ENCODE peak calls at places on chromosomes 5 and 9, in five cellular contexts. X, H, P, F and A are unnamed samples.

GRCh38 chr5:172872997-172873491 is 39.0 kb downstream of the ERGIC1 start:
- DNase-seq in X (peak; percentile 94), H (no peak), P (no peak), F (peak; percentile 70), A (no peak)

GRCh38 chr9:79170643-79171042 is 401.1 kb upstream of the TLE4 start:
- DNase-seq in X (no peak), H (no peak), P (no peak), F (no peak), A (no peak)

GRCh38 chr9:120416816-120417427 is 163.0 kb downstream of the CDK5RAP2 start:
- DNase-seq in X (no peak), H (no peak), P (no peak), F (no peak), A (no peak)

GRCh38 chr9:112541690-112542089 is 55.1 kb downstream of the KIAA1958 start:
- DNase-seq in X (peak; percentile 75), H (no peak), P (no peak), F (peak; percentile 12), A (no peak)

GRCh38 chr5:178465861-178466288 is 124.3 kb downstream of the COL23A1 start:
- DNase-seq in X (no peak), H (no peak), P (no peak), F (no peak), A (no peak)

GRCh38 chr5:28648108-28648507 is 1609.7 kb upstream of the CDH9 start:
- DNase-seq in X (peak; percentile 39), H (peak; percentile 8), P (peak; percentile 12), F (no peak), A (no peak)

GRCh38 chr9:72586388-72587160 is 65.2 kb downstream of the TMC1 start:
- DNase-seq in X (peak; percentile 88), H (no peak), P (no peak), F (no peak), A (peak; percentile 51)

GRCh38 chr5:10384483-10384882 is 31.0 kb downstream of the MARCHF6 start:
- DNase-seq in X (no peak), H (no peak), P (no peak), F (no peak), A (no peak)

GRCh38 chr9:126228111-126228778 is 98.4 kb upstream of the MVB12B start:
- DNase-seq in X (no peak), H (no peak), P (no peak), F (no peak), A (no peak)

GRCh38 chr5:153619706-153620105 is 129.2 kb downstream of the GRIA1 start:
- DNase-seq in X (peak; percentile 54), H (no peak), P (no peak), F (no peak), A (no peak)

GRCh38 chr5:55440188-55440646 is 94.5 kb downstream of the PLPP1 start:
- DNase-seq in X (peak; percentile 32), H (no peak), P (no peak), F (no peak), A (no peak)

GRCh38 chr5:78611161-78611605 is 37.4 kb downstream of the LHFPL2 start:
- DNase-seq in X (no peak), H (peak; percentile 57), P (no peak), F (no peak), A (no peak)

GRCh38 chr9:21002040-21002439 is 29.4 kb downstream of the HACD4 start:
- DNase-seq in X (no peak), H (no peak), P (no peak), F (no peak), A (no peak)

GRCh38 chr5:67053229-67053628 is 143.4 kb downstream of the CD180 start:
- DNase-seq in X (no peak), H (no peak), P (no peak), F (no peak), A (no peak)

GRCh38 chr5:149486726-149487635 is 64.3 kb downstream of the CSNK1A1 start:
- DNase-seq in X (peak; percentile 82), H (no peak), P (no peak), F (no peak), A (no peak)

GRCh38 chr5:107941036-107941435 is 270.3 kb upstream of the EFNA5 start:
- DNase-seq in X (no peak), H (no peak), P (no peak), F (no peak), A (no peak)

GRCh38 chr5:43231977-43232376 is 40.0 kb downstream of the NIM1K start:
- DNase-seq in X (peak; percentile 17), H (peak; percentile 29), P (no peak), F (peak; percentile 11), A (no peak)

GRCh38 chr5:43232943-43233833 is 41.2 kb downstream of the NIM1K start:
- DNase-seq in X (no peak), H (no peak), P (no peak), F (no peak), A (no peak)

GRCh38 chr5:43225649-43226245 is 33.7 kb downstream of the NIM1K start:
- DNase-seq in X (no peak), H (no peak), P (no peak), F (no peak), A (no peak)

DNA sequence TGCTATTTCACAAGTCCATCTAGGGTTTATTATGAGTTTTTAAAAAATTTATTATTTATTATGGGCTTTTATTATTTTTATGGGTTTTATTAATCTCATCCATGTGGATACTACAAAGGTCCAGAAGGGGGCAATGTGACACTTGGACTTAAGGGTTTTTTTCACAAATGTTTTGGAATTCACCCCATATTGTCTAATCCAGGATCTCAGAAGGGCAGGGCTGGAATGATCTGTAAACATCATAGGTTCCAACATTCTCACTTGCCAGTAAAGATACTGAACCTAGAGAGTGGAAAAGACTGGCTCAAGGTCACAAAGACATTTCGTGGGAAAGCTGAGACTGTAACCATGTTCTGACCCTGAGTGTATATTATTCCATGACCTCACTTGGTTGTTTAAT is 35.6 kb downstream of the NIM1K start:
- DNase-seq in X (peak; percentile 87), H (no peak), P (no peak), F (no peak), A (peak; percentile 14)
- TF ChIP-seq CTCF in X (peak; percentile 62), H (peak; percentile 40), P (no peak), F (no peak), A (peak; percentile 43)

GRCh38 chr5:17189381-17190036 is 27.9 kb upstream of the BASP1 start:
- DNase-seq in X (peak; percentile 90), H (peak; percentile 88), P (peak; percentile 93), F (peak; percentile 65), A (no peak)

GRCh38 chr5:17190242-17190778 is 27.1 kb upstream of the BASP1 start:
- DNase-seq in X (peak; percentile 96), H (no peak), P (no peak), F (peak; percentile 17), A (peak; percentile 86)

GRCh38 chr5:17192191-17192590 is 25.2 kb upstream of the BASP1 start:
- DNase-seq in X (peak; percentile 72), H (no peak), P (no peak), F (no peak), A (no peak)

GRCh38 chr5:17187401-17187800 is 30.0 kb upstream of the BASP1 start:
- DNase-seq in X (no peak), H (no peak), P (peak; percentile 45), F (no peak), A (no peak)

GRCh38 chr5:17190799-17191391 is 26.5 kb upstream of the BASP1 start:
- DNase-seq in X (peak; percentile 52), H (no peak), P (no peak), F (no peak), A (no peak)
- TF ChIP-seq CTCF in X (no peak), H (no peak), P (no peak), F (no peak), A (no peak)

GRCh38 chr5:132425975-132426524 is 56.5 kb downstream of the SLC22A5 start:
- DNase-seq in X (no peak), H (no peak), P (no peak), F (no peak), A (no peak)

GRCh38 chr5:132428147-132428482 is 58.6 kb downstream of the SLC22A5 start:
- DNase-seq in X (no peak), H (no peak), P (no peak), F (no peak), A (no peak)

GRCh38 chr5:132427285-132428146 is 58.0 kb downstream of the SLC22A5 start:
- DNase-seq in X (no peak), H (no peak), P (no peak), F (peak; percentile 39), A (no peak)

GRCh38 chr5:132425009-132425937 is 55.8 kb downstream of the SLC22A5 start:
- DNase-seq in X (peak; percentile 81), H (no peak), P (no peak), F (no peak), A (peak; percentile 23)

GRCh38 chr5:132426525-132427138 is 57.1 kb downstream of the SLC22A5 start:
- DNase-seq in X (peak; percentile 92), H (peak; percentile 41), P (no peak), F (no peak), A (peak; percentile 76)
- TF ChIP-seq CTCF in X (peak; percentile 70), H (no peak), P (peak; percentile 53), F (no peak), A (peak; percentile 66)

GRCh38 chr5:60961685-60962084 is 16.7 kb downstream of the NDUFAF2 start:
- DNase-seq in X (peak; percentile 81), H (no peak), P (no peak), F (no peak), A (peak; percentile 23)

GRCh38 chr5:60958712-60959111 is 13.7 kb downstream of the NDUFAF2 start:
- DNase-seq in X (no peak), H (no peak), P (no peak), F (no peak), A (no peak)

GRCh38 chr5:60958088-60958487 is 13.1 kb downstream of the NDUFAF2 start:
- DNase-seq in X (no peak), H (no peak), P (no peak), F (no peak), A (no peak)

GRCh38 chr5:60960591-60960990 is 15.6 kb downstream of the NDUFAF2 start:
- DNase-seq in X (peak; percentile 63), H (no peak), P (no peak), F (no peak), A (no peak)

DNA sequence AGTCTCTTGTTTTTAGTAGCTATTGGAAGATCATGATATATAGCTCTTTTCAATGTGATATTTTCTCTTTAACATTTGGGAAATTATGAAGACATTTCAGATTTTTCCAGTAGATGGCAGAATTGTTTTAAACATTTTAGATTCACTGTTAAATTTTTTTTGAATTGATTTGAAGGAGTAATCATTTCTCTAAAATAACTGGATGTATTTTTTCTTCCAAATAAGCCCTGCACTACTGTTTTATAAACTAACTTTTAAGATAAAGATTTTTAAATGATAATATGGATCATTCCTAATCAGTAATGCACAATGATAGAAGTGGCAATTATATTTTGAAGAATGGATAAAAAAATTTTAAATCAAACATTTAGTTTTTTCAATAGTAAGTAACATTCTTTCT is 14.2 kb downstream of the NDUFAF2 start:
- DNase-seq in X (peak; percentile 52), H (no peak), P (no peak), F (no peak), A (no peak)
- TF ChIP-seq CTCF in X (peak; percentile 31), H (no peak), P (no peak), F (no peak), A (peak; percentile 17)

GRCh38 chr9:108052431-108053080 is 563.0 kb upstream of the KLF4 start:
- DNase-seq in X (no peak), H (no peak), P (no peak), F (no peak), A (no peak)

GRCh38 chr9:108050894-108051293 is 561.3 kb upstream of the KLF4 start:
- DNase-seq in X (no peak), H (no peak), P (no peak), F (no peak), A (no peak)

GRCh38 chr9:108056805-108057386 is 567.3 kb upstream of the KLF4 start:
- DNase-seq in X (peak; percentile 79), H (no peak), P (no peak), F (no peak), A (no peak)

GRCh38 chr9:108056083-108056804 is 566.7 kb upstream of the KLF4 start:
- DNase-seq in X (peak; percentile 54), H (no peak), P (no peak), F (no peak), A (no peak)

GRCh38 chr9:108053555-108054061 is 564.0 kb upstream of the KLF4 start:
- DNase-seq in X (peak; percentile 88), H (no peak), P (peak; percentile 22), F (peak; percentile 88), A (peak; percentile 62)
- TF ChIP-seq CTCF in X (no peak), H (no peak), P (no peak), F (no peak), A (no peak)